ENCODE peak calls at places on chromosomes 1 and 21, in four cellular contexts. A, M, Q and C are unnamed samples.
A peak's percentile ranks its signal among the peaks of the same experiment; 100 is the strongest.

GRCh38 chr21:26100573-26100972 is 70.0 kb downstream of the APP start:
- DNase-seq in A (no peak), Q (no peak), M (no peak), C (no peak)

GRCh38 chr1:109080441-109081082 is 4.8 kb upstream of the TAF13 start:
- DNase-seq in A (no peak), M (no peak), Q (no peak), C (no peak)

GRCh38 chr1:10378071-10378841 is 20.6 kb upstream of the PGD start:
- DNase-seq in A (peak; percentile 69), M (no peak), Q (peak; percentile 60), C (no peak)

GRCh38 chr1:147849097-147849873 is 53.3 kb upstream of the GJA8 start:
- DNase-seq in M (no peak), A (no peak), Q (peak; percentile 46), C (no peak)

GRCh38 chr1:164058192-164058591 is 500.8 kb upstream of the PBX1 start:
- DNase-seq in Q (peak; percentile 33), A (no peak), M (no peak), C (no peak)

GRCh38 chr1:86499987-86500593 is 31.4 kb downstream of the CLCA1 start:
- DNase-seq in M (no peak), A (no peak), Q (peak; percentile 38), C (no peak)

GRCh38 chr1:208237241-208237640 is 6.9 kb downstream of the PLXNA2 start:
- DNase-seq in Q (no peak), M (no peak), A (no peak), C (no peak)

GRCh38 chr1:228804640-228805413 is 69.5 kb downstream of the RHOU start:
- DNase-seq in M (no peak), A (no peak), Q (no peak), C (no peak)

GRCh38 chr1:84997667-84998600 is 1.0 kb upstream of the MCOLN2 start:
- DNase-seq in M (no peak), A (no peak), Q (peak; percentile 13), C (no peak)

GRCh38 chr1:37765937-37766664 is 1.2 kb upstream of the EPHA10 start:
- DNase-seq in A (no peak), M (no peak), Q (no peak), C (no peak)

GRCh38 chr1:225880210-225880584 is 2.0 kb downstream of the TMEM63A start:
- DNase-seq in Q (no peak), A (no peak), M (no peak), C (no peak)

GRCh38 chr21:22076471-22076870 is 1078.3 kb downstream of the NCAM2 start:
- DNase-seq in M (no peak), A (no peak), Q (no peak), C (no peak)

GRCh38 chr1:37946703-37947360 is at the start of gene INPP5B:
- DNase-seq in A (peak; percentile 95), M (peak; percentile 67), Q (peak; percentile 91), C (peak; percentile 72)

GRCh38 chr1:203338335-203339036 is 12.4 kb downstream of the FMOD start:
- DNase-seq in A (peak; percentile 81), M (no peak), Q (peak; percentile 67), C (no peak)

GRCh38 chr1:43536196-43536863 is 5.6 kb downstream of the PTPRF start:
- DNase-seq in A (no peak), M (no peak), Q (no peak), C (no peak)

GRCh38 chr1:103106426-103107321 is 1.6 kb downstream of the COL11A1 start:
- DNase-seq in A (peak; percentile 66), Q (peak; percentile 80), M (no peak), C (no peak)

GRCh38 chr1:199669916-199670315 is 357.6 kb upstream of the NR5A2 start:
- DNase-seq in M (no peak), A (no peak), Q (no peak), C (no peak)

GRCh38 chr21:42541618-42542017 is 28.0 kb downstream of the SLC37A1 start:
- DNase-seq in M (no peak), A (no peak), Q (no peak), C (no peak)

GRCh38 chr21:25573409-25574206 is 33.7 kb downstream of the MRPL39 start:
- DNase-seq in Q (peak; percentile 92), A (no peak), M (no peak), C (no peak)

GRCh38 chr1:157087030-157087429 is 12.6 kb downstream of the ETV3L start:
- DNase-seq in A (peak; percentile 10), Q (no peak), M (no peak), C (no peak)

GRCh38 chr1:20848162-20848561 is 61.1 kb upstream of the HP1BP3 start:
- DNase-seq in Q (peak; percentile 48), A (no peak), M (no peak), C (no peak)

GRCh38 chr1:232669981-232670763 is 40.2 kb upstream of the SIPA1L2 start:
- DNase-seq in M (no peak), Q (peak; percentile 3), A (no peak), C (no peak)

GRCh38 chr1:64539808-64540207 is 69.9 kb downstream of the CACHD1 start:
- DNase-seq in M (no peak), Q (peak; percentile 67), A (peak; percentile 79), C (no peak)

GRCh38 chr1:172907834-172908326 is 142.9 kb downstream of the TNFSF18 start:
- DNase-seq in M (no peak), Q (no peak), A (no peak), C (no peak)

GRCh38 chr1:32889731-32890278 is 3.5 kb downstream of the HPCA start:
- DNase-seq in A (peak; percentile 4), M (no peak), Q (no peak), C (no peak)